ENCODE peak calls at places on chromosomes 2 and 18, in eight cellular contexts. I, Q, F, L, D, R, A and B are unnamed samples.
A peak's percentile ranks its signal among the peaks of the same experiment; 100 is the strongest.

GRCh38 chr2:27001851-27002369 is 30.9 kb upstream of the TMEM214 start:
- DNase-seq in I (no peak), Q (peak; percentile 12), F (no peak), L (no peak), D (no peak), R (no peak), A (no peak), B (no peak)

GRCh38 chr18:8479826-8480225 is 129.4 kb upstream of the RAB12 start:
- DNase-seq in I (no peak), Q (no peak), F (peak; percentile 10), L (no peak), D (no peak), R (no peak), A (no peak), B (no peak)

GRCh38 chr2:168118733-168119518 is 128.5 kb downstream of the STK39 start:
- DNase-seq in I (no peak), Q (peak; percentile 4), F (peak; percentile 48), L (peak; percentile 42), D (no peak), R (peak; percentile 83), A (peak; percentile 41), B (peak; percentile 59)

GRCh38 chr2:227804970-227805369 is 8.7 kb upstream of the CCL20 start:
- DNase-seq in I (no peak), Q (no peak), F (no peak), L (no peak), D (no peak), R (peak; percentile 23), A (no peak), B (no peak)

GRCh38 chr2:40244251-40245010 is 207.5 kb downstream of the SLC8A1 start:
- DNase-seq in I (no peak), Q (no peak), F (peak; percentile 27), L (no peak), D (peak; percentile 69), R (peak; percentile 53), A (peak; percentile 59), B (peak; percentile 46)

GRCh38 chr18:48197819-48198218 is 211.4 kb downstream of the ZBTB7C start:
- DNase-seq in I (no peak), Q (no peak), F (no peak), L (no peak), D (no peak), R (no peak), A (no peak), B (no peak)

GRCh38 chr2:64524604-64525322 is 635 bp downstream of the AFTPH start:
- DNase-seq in I (peak; percentile 28), Q (peak; percentile 72), F (peak; percentile 65), L (no peak), D (peak; percentile 68), R (peak; percentile 17), A (peak; percentile 17), B (peak; percentile 58)

GRCh38 chr2:222518570-222519381 is 94.4 kb downstream of the SGPP2 start:
- DNase-seq in I (no peak), Q (no peak), F (no peak), L (peak; percentile 61), D (no peak), R (peak; percentile 69), A (no peak), B (no peak)

GRCh38 chr2:205706769-205707375 is 24.6 kb downstream of the NRP2 start:
- DNase-seq in I (no peak), Q (peak; percentile 74), F (no peak), L (peak; percentile 68), D (peak; percentile 76), R (peak; percentile 36), A (no peak), B (no peak)

GRCh38 chr18:40810371-40810770 is 1144.7 kb upstream of the PIK3C3 start:
- DNase-seq in I (no peak), Q (no peak), F (no peak), L (no peak), D (no peak), R (no peak), A (no peak), B (no peak)

GRCh38 chr2:170554278-170554955 is 160.7 kb upstream of the SP5 start:
- DNase-seq in I (peak; percentile 28), Q (peak; percentile 5), F (no peak), L (peak; percentile 63), D (peak; percentile 63), R (no peak), A (no peak), B (no peak)

GRCh38 chr2:224982226-224982625 is 60.0 kb downstream of the DOCK10 start:
- DNase-seq in I (peak; percentile 22), Q (peak; percentile 68), F (no peak), L (no peak), D (no peak), R (no peak), A (no peak), B (no peak)

GRCh38 chr2:210752532-210752931 is 196.1 kb downstream of the CPS1 start:
- DNase-seq in I (no peak), Q (no peak), F (no peak), L (no peak), D (no peak), R (no peak), A (no peak), B (no peak)

GRCh38 chr18:62577748-62578147 is 54.9 kb downstream of the ZCCHC2 start:
- DNase-seq in I (no peak), Q (no peak), F (no peak), L (no peak), D (no peak), R (no peak), A (no peak), B (no peak)

GRCh38 chr2:73089270-73090030 is 17.9 kb upstream of the SFXN5 start:
- DNase-seq in I (no peak), Q (no peak), F (no peak), L (peak; percentile 97), D (no peak), R (no peak), A (peak; percentile 67), B (no peak)

GRCh38 chr2:230661072-230661957 is 51.3 kb upstream of the CAB39 start:
- DNase-seq in I (no peak), Q (no peak), F (no peak), L (no peak), D (no peak), R (no peak), A (no peak), B (no peak)

GRCh38 chr2:234544659-234545611 is 48.1 kb upstream of the ARL4C start:
- DNase-seq in I (peak; percentile 24), Q (peak; percentile 10), F (peak; percentile 85), L (no peak), D (peak; percentile 84), R (peak; percentile 78), A (peak; percentile 85), B (peak; percentile 14)

GRCh38 chr2:3779650-3780049 is 76.3 kb downstream of the DCDC2C start:
- DNase-seq in I (no peak), Q (no peak), F (peak; percentile 17), L (no peak), D (no peak), R (peak; percentile 40), A (no peak), B (no peak)